ENCODE peak calls at places on chromosome 9, in four cellular contexts. D, M, P and K are unnamed samples.

GRCh38 chr9:113156880-113157279 is 6.1 kb downstream of the SLC31A2 start:
- DNase-seq in D (no peak), M (no peak), P (no peak), K (no peak)

GRCh38 chr9:114501786-114502682 is 3.2 kb downstream of the WHRN start:
- DNase-seq in D (no peak), M (no peak), P (no peak), K (no peak)

GRCh38 chr9:113653746-113654604 is 190.4 kb downstream of the RGS3 start:
- DNase-seq in D (no peak), M (no peak), P (no peak), K (no peak)

GRCh38 chr9:4864234-4864661 is 71.5 kb downstream of the RCL1 start:
- DNase-seq in D (no peak), M (no peak), P (no peak), K (no peak)

GRCh38 chr9:117034862-117035261 is 347.8 kb downstream of the TRIM32 start:
- DNase-seq in D (peak), M (no peak), P (peak), K (no peak)

GRCh38 chr9:14652729-14653377 is 40.4 kb downstream of the ZDHHC21 start:
- DNase-seq in D (peak), M (peak), P (no peak), K (no peak)

GRCh38 chr9:7894231-7894630 is 94.7 kb upstream of the DMAC1 start:
- DNase-seq in D (no peak), M (no peak), P (no peak), K (no peak)

GRCh38 chr9:112925058-112925641 is 34.5 kb upstream of the SLC46A2 start:
- DNase-seq in D (peak), M (peak), P (peak), K (no peak)

GRCh38 chr9:127569819-127570401 is 42.2 kb upstream of the STXBP1 start:
- DNase-seq in D (no peak), M (peak), P (no peak), K (no peak)

GRCh38 chr9:22457448-22457847 is 10.8 kb downstream of the DMRTA1 start:
- DNase-seq in D (no peak), M (peak), P (no peak), K (no peak)

GRCh38 chr9:105254226-105254625 is 9.8 kb downstream of the SLC44A1 start:
- DNase-seq in D (peak), M (no peak), P (no peak), K (no peak)

GRCh38 chr9:35029852-35030251 is 40.3 kb downstream of the DNAJB5 start:
- DNase-seq in D (no peak), M (no peak), P (no peak), K (no peak)

GRCh38 chr9:81465468-81466002 is 223.8 kb downstream of the TLE1 start:
- DNase-seq in D (no peak), M (no peak), P (no peak), K (no peak)
- TF ChIP-seq CTCF in D (no peak), M (no peak), P (no peak), K (peak)

GRCh38 chr9:100350188-100350587 is 2.6 kb downstream of the TEX10 start:
- DNase-seq in D (no peak), M (no peak), P (no peak), K (no peak)
- H3K4me3 ChIP-seq in D (no peak), M (no peak), P (peak), K (no peak)

DNA sequence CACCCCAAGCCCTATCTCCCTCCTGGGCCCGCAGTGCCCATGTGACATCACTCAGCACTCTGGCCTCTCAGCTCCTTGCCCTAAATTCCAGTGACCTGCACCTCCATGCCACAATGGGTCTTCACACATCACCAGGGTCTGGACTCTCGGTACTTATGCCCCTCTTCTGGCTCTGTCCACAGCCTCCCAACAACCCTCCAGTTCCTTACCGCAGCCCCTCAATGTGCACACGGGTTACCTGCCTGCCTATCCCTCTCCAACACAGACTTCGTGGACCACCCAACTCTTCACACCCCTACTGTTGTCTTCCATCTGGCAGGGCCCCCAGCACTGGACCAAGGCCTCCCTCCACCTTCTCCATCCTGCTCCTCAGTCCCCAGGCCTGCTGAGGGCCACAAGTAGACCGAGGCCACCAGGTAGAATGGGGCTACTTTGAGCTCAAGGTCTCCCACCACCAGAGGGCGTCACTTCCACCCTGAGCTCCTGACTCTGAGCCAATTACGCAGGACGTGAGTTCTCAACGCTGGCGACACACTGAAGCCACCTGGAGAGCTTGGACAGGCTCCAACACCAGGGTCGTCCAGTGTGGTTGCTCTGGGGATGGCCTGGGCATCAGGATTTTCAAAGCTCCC is 172.1 kb downstream of the GABBR2 start:
- DNase-seq in D (peak), M (peak), P (no peak), K (no peak)
- TF ChIP-seq CTCF in D (no peak), M (no peak), P (peak), K (peak)

GRCh38 chr9:122159026-122159924 is at the start of the genes MORN5 and NDUFA8:
- DNase-seq in D (peak), M (peak), P (peak), K (peak)

GRCh38 chr9:122159925-122160246 is 178 bp downstream of the MORN5 start:
- DNase-seq in D (no peak), M (no peak), P (no peak), K (no peak)

GRCh38 chr9:122162415-122162814 is 2.7 kb downstream of the MORN5 start:
- DNase-seq in D (no peak), M (no peak), P (no peak), K (no peak)

GRCh38 chr9:122158202-122158601 is 1.4 kb downstream of the NDUFA8 start:
- DNase-seq in D (peak), M (peak), P (peak), K (peak)
- H3K4me3 ChIP-seq in D (no peak), M (no peak), P (peak), K (peak)

GRCh38 chr9:136255896-136256890 is 10.6 kb upstream of the QSOX2 start:
- DNase-seq in D (no peak), M (no peak), P (no peak), K (no peak)
- TF ChIP-seq CTCF in D (no peak), M (no peak), P (peak), K (peak)

GRCh38 chr9:129237195-129237611 is 59.1 kb upstream of the IER5L start:
- DNase-seq in D (no peak), M (no peak), P (peak), K (no peak)
- H3K4me3 ChIP-seq in D (no peak), M (no peak), P (no peak), K (peak)

GRCh38 chr9:69811329-69811989 is 9.2 kb upstream of the CFAP95 start:
- DNase-seq in D (no peak), M (no peak), P (no peak), K (no peak)

GRCh38 chr9:69805962-69806633 is 14.5 kb upstream of the CFAP95 start:
- DNase-seq in D (peak), M (no peak), P (no peak), K (no peak)

GRCh38 chr9:69812068-69813000 is 8.3 kb upstream of the CFAP95 start:
- DNase-seq in D (peak), M (no peak), P (no peak), K (no peak)

GRCh38 chr9:69806642-69807041 is 14.0 kb upstream of the CFAP95 start:
- DNase-seq in D (peak), M (no peak), P (no peak), K (no peak)

GRCh38 chr9:69809304-69809863 is 11.2 kb upstream of the CFAP95 start:
- DNase-seq in D (no peak), M (no peak), P (no peak), K (no peak)
- TF ChIP-seq CTCF in D (no peak), M (no peak), P (peak), K (peak)